ENCODE peak calls at places on chromosomes 7 and 10, in six cellular contexts. B is H54, H is tibial artery, A is AG09309, R is C1 segment of cervical spinal cord, C is HTR-8/SVneo. E is an unnamed sample.

GRCh38 chr7:29120955-29121354 is 25.4 kb downstream of the CPVL start:
- DNase-seq in B (no peak), H (no peak), A (no peak), R (no peak), C (no peak), E (no peak)

GRCh38 chr7:155490697-155491628 is 33.0 kb downstream of the EN2 start:
- DNase-seq in B (no peak), H (no peak), A (no peak), R (peak), C (no peak), E (no peak)

GRCh38 chr10:133032231-133032630 is 55.5 kb upstream of the ADGRA1 start:
- DNase-seq in B (no peak), H (no peak), A (no peak), R (no peak), C (no peak), E (no peak)

GRCh38 chr7:135678612-135679575 is 16.6 kb downstream of the STMP1 start:
- DNase-seq in B (no peak), H (no peak), A (no peak), R (no peak), C (no peak), E (peak)

GRCh38 chr10:113450046-113450445 is 102.8 kb upstream of the HABP2 start:
- DNase-seq in B (no peak), H (no peak), A (no peak), R (no peak), C (no peak), E (no peak)

GRCh38 chr7:64849250-64849923 is 53.7 kb upstream of the ZNF273 start:
- DNase-seq in B (peak), H (no peak), A (no peak), R (no peak), C (no peak), E (no peak)

GRCh38 chr10:53726921-53727320 is 954.3 kb upstream of the MBL2 start:
- DNase-seq in B (no peak), H (no peak), A (no peak), R (no peak), C (no peak), E (no peak)

GRCh38 chr7:94223375-94224084 is 171.2 kb upstream of the COL1A2 start:
- DNase-seq in B (peak), H (no peak), A (no peak), R (no peak), C (peak), E (peak)

GRCh38 chr7:127252736-127253288 is at the start of gene GRM8:
- DNase-seq in B (peak), H (peak), A (no peak), R (peak), C (no peak), E (no peak)

GRCh38 chr10:12509016-12509793 is 159.9 kb downstream of the CAMK1D start:
- DNase-seq in B (no peak), H (no peak), A (no peak), R (no peak), C (no peak), E (no peak)

GRCh38 chr7:84506151-84506550 is 311.6 kb upstream of the SEMA3A start:
- DNase-seq in B (no peak), H (no peak), A (no peak), R (no peak), C (no peak), E (no peak)

GRCh38 chr10:32961892-32962369 is 3.9 kb upstream of the ITGB1 start:
- DNase-seq in B (no peak), H (no peak), A (peak), R (no peak), C (no peak), E (no peak)

E was measured in astrocyte of the cerebellum.